ENCODE peak calls at places on chromosome 5, in nine cellular contexts. One of them, this sample, is unnamed.
A peak's percentile ranks its signal among the peaks of the same experiment; 100 is the strongest.

GRCh38 chr5:76494201-76494600 is 91.1 kb downstream of the IQGAP2 start:
- DNase-seq in skeletal muscle cell: no peak
- DNase-seq in kidney: no peak
- DNase-seq in left ventricle myocardium inferior: no peak
- DNase-seq in GM23338: no peak
- DNase-seq in right cardiac atrium: no peak
- DNase-seq in effector memory CD4-positive, alpha-beta T cell: no peak
- DNase-seq in psoas muscle: no peak
- DNase-seq in tibial artery: no peak
- DNase-seq in this sample: no peak

GRCh38 chr5:116487045-116487444 is 87.6 kb downstream of the SEMA6A start:
- DNase-seq in GM23338: no peak
- DNase-seq in kidney: no peak
- DNase-seq in right cardiac atrium: no peak
- DNase-seq in tibial artery: no peak
- DNase-seq in psoas muscle: no peak
- DNase-seq in skeletal muscle cell: no peak
- DNase-seq in effector memory CD4-positive, alpha-beta T cell: no peak
- DNase-seq in left ventricle myocardium inferior: no peak
- DNase-seq in this sample: no peak

GRCh38 chr5:119328753-119329602 is 26.8 kb upstream of the TNFAIP8 start:
- DNase-seq in effector memory CD4-positive, alpha-beta T cell: peak; percentile 53
- DNase-seq in kidney: no peak
- DNase-seq in GM23338: no peak
- DNase-seq in left ventricle myocardium inferior: no peak
- DNase-seq in right cardiac atrium: no peak
- DNase-seq in tibial artery: no peak
- DNase-seq in psoas muscle: no peak
- DNase-seq in skeletal muscle cell: peak; percentile 73
- DNase-seq in this sample: no peak

GRCh38 chr5:62283856-62284255 is 22.1 kb upstream of the KIF2A start:
- DNase-seq in right cardiac atrium: no peak
- DNase-seq in GM23338: no peak
- DNase-seq in tibial artery: no peak
- DNase-seq in effector memory CD4-positive, alpha-beta T cell: no peak
- DNase-seq in psoas muscle: no peak
- DNase-seq in skeletal muscle cell: no peak
- DNase-seq in kidney: no peak
- DNase-seq in left ventricle myocardium inferior: no peak
- DNase-seq in this sample: no peak

GRCh38 chr5:125595095-125595494 is 828.1 kb upstream of the GRAMD2B start:
- DNase-seq in skeletal muscle cell: peak; percentile 80
- DNase-seq in kidney: peak; percentile 87
- DNase-seq in effector memory CD4-positive, alpha-beta T cell: no peak
- DNase-seq in left ventricle myocardium inferior: peak; percentile 76
- DNase-seq in right cardiac atrium: peak; percentile 91
- DNase-seq in GM23338: no peak
- DNase-seq in psoas muscle: no peak
- DNase-seq in tibial artery: no peak
- DNase-seq in this sample: peak; percentile 75

GRCh38 chr5:16550316-16550952 is 66.4 kb downstream of the RETREG1 start:
- DNase-seq in tibial artery: no peak
- DNase-seq in right cardiac atrium: no peak
- DNase-seq in GM23338: peak; percentile 78
- DNase-seq in left ventricle myocardium inferior: no peak
- DNase-seq in psoas muscle: no peak
- DNase-seq in effector memory CD4-positive, alpha-beta T cell: no peak
- DNase-seq in skeletal muscle cell: no peak
- DNase-seq in kidney: no peak
- DNase-seq in this sample: no peak

GRCh38 chr5:94746731-94747124 is 128.3 kb downstream of the SLF1 start:
- DNase-seq in effector memory CD4-positive, alpha-beta T cell: no peak
- DNase-seq in skeletal muscle cell: peak; percentile 7
- DNase-seq in GM23338: no peak
- DNase-seq in kidney: no peak
- DNase-seq in psoas muscle: no peak
- DNase-seq in left ventricle myocardium inferior: no peak
- DNase-seq in right cardiac atrium: no peak
- DNase-seq in tibial artery: no peak
- DNase-seq in this sample: no peak

GRCh38 chr5:76926329-76927105 is 26.3 kb upstream of the CRHBP start:
- DNase-seq in psoas muscle: no peak
- DNase-seq in GM23338: no peak
- DNase-seq in kidney: no peak
- DNase-seq in skeletal muscle cell: no peak
- DNase-seq in tibial artery: no peak
- DNase-seq in effector memory CD4-positive, alpha-beta T cell: no peak
- DNase-seq in right cardiac atrium: no peak
- DNase-seq in left ventricle myocardium inferior: no peak
- DNase-seq in this sample: no peak

GRCh38 chr5:124445220-124445619 is 301.2 kb downstream of the ZNF608 start:
- DNase-seq in effector memory CD4-positive, alpha-beta T cell: no peak
- DNase-seq in GM23338: no peak
- DNase-seq in right cardiac atrium: no peak
- DNase-seq in left ventricle myocardium inferior: no peak
- DNase-seq in psoas muscle: no peak
- DNase-seq in kidney: no peak
- DNase-seq in skeletal muscle cell: no peak
- DNase-seq in tibial artery: no peak
- DNase-seq in this sample: no peak

GRCh38 chr5:137185193-137185592 is 313.9 kb downstream of the SPOCK1 start:
- DNase-seq in right cardiac atrium: no peak
- DNase-seq in left ventricle myocardium inferior: no peak
- DNase-seq in tibial artery: no peak
- DNase-seq in skeletal muscle cell: no peak
- DNase-seq in kidney: no peak
- DNase-seq in effector memory CD4-positive, alpha-beta T cell: no peak
- DNase-seq in psoas muscle: no peak
- DNase-seq in GM23338: no peak
- DNase-seq in this sample: no peak

GRCh38 chr5:63053019-63053638 is 474.5 kb downstream of the LRRC70 start:
- DNase-seq in skeletal muscle cell: no peak
- DNase-seq in GM23338: no peak
- DNase-seq in left ventricle myocardium inferior: peak; percentile 34
- DNase-seq in psoas muscle: peak; percentile 71
- DNase-seq in kidney: no peak
- DNase-seq in tibial artery: peak; percentile 22
- DNase-seq in effector memory CD4-positive, alpha-beta T cell: no peak
- DNase-seq in right cardiac atrium: peak; percentile 89
- DNase-seq in this sample: peak; percentile 65

GRCh38 chr5:84585218-84585617 is 200.5 kb upstream of the EDIL3 start:
- DNase-seq in GM23338: peak; percentile 36
- DNase-seq in psoas muscle: no peak
- DNase-seq in kidney: peak; percentile 9
- DNase-seq in tibial artery: no peak
- DNase-seq in effector memory CD4-positive, alpha-beta T cell: no peak
- DNase-seq in right cardiac atrium: no peak
- DNase-seq in left ventricle myocardium inferior: no peak
- DNase-seq in skeletal muscle cell: no peak
- DNase-seq in this sample: no peak

GRCh38 chr5:20678814-20679298 is 690.9 kb upstream of the CDH18 start:
- DNase-seq in right cardiac atrium: peak; percentile 14
- DNase-seq in GM23338: no peak
- DNase-seq in psoas muscle: no peak
- DNase-seq in skeletal muscle cell: peak; percentile 96
- DNase-seq in left ventricle myocardium inferior: no peak
- DNase-seq in effector memory CD4-positive, alpha-beta T cell: no peak
- DNase-seq in tibial artery: no peak
- DNase-seq in kidney: no peak
- DNase-seq in this sample: no peak

GRCh38 chr5:81232449-81233079 is 558 bp upstream of the CKMT2 start:
- DNase-seq in GM23338: no peak
- DNase-seq in right cardiac atrium: peak; percentile 92
- DNase-seq in left ventricle myocardium inferior: peak; percentile 85
- DNase-seq in tibial artery: peak; percentile 87
- DNase-seq in effector memory CD4-positive, alpha-beta T cell: no peak
- DNase-seq in kidney: peak; percentile 82
- DNase-seq in psoas muscle: peak; percentile 94
- DNase-seq in skeletal muscle cell: no peak
- DNase-seq in this sample: peak; percentile 72

GRCh38 chr5:122532035-122532434 is 220.0 kb downstream of the SNCAIP start:
- DNase-seq in psoas muscle: no peak
- DNase-seq in left ventricle myocardium inferior: no peak
- DNase-seq in GM23338: peak; percentile 11
- DNase-seq in effector memory CD4-positive, alpha-beta T cell: no peak
- DNase-seq in right cardiac atrium: no peak
- DNase-seq in skeletal muscle cell: peak; percentile 8
- DNase-seq in tibial artery: no peak
- DNase-seq in kidney: no peak
- DNase-seq in this sample: no peak

GRCh38 chr5:153400931-153401330 is 89.5 kb upstream of the GRIA1 start:
- DNase-seq in tibial artery: no peak
- DNase-seq in left ventricle myocardium inferior: no peak
- DNase-seq in kidney: no peak
- DNase-seq in psoas muscle: no peak
- DNase-seq in skeletal muscle cell: peak; percentile 14
- DNase-seq in right cardiac atrium: no peak
- DNase-seq in GM23338: no peak
- DNase-seq in effector memory CD4-positive, alpha-beta T cell: no peak
- DNase-seq in this sample: no peak

GRCh38 chr5:145943674-145944121 is 7.3 kb downstream of the SH3RF2 start:
- DNase-seq in kidney: no peak
- DNase-seq in psoas muscle: no peak
- DNase-seq in GM23338: no peak
- DNase-seq in skeletal muscle cell: no peak
- DNase-seq in tibial artery: peak; percentile 26
- DNase-seq in right cardiac atrium: no peak
- DNase-seq in left ventricle myocardium inferior: no peak
- DNase-seq in effector memory CD4-positive, alpha-beta T cell: no peak
- DNase-seq in this sample: no peak

GRCh38 chr5:79771387-79771786 is 81.8 kb downstream of the CMYA5 start:
- DNase-seq in GM23338: no peak
- DNase-seq in tibial artery: no peak
- DNase-seq in effector memory CD4-positive, alpha-beta T cell: no peak
- DNase-seq in skeletal muscle cell: peak; percentile 61
- DNase-seq in psoas muscle: no peak
- DNase-seq in kidney: peak; percentile 11
- DNase-seq in right cardiac atrium: no peak
- DNase-seq in left ventricle myocardium inferior: no peak
- DNase-seq in this sample: no peak

GRCh38 chr5:112776301-112776856 is 38.7 kb downstream of the APC start:
- DNase-seq in kidney: no peak
- DNase-seq in left ventricle myocardium inferior: no peak
- DNase-seq in tibial artery: no peak
- DNase-seq in psoas muscle: no peak
- DNase-seq in effector memory CD4-positive, alpha-beta T cell: no peak
- DNase-seq in right cardiac atrium: no peak
- DNase-seq in skeletal muscle cell: peak; percentile 77
- DNase-seq in GM23338: no peak
- DNase-seq in this sample: no peak

GRCh38 chr5:137278476-137278875 is 220.7 kb downstream of the SPOCK1 start:
- DNase-seq in tibial artery: no peak
- DNase-seq in psoas muscle: no peak
- DNase-seq in skeletal muscle cell: no peak
- DNase-seq in GM23338: no peak
- DNase-seq in left ventricle myocardium inferior: no peak
- DNase-seq in right cardiac atrium: no peak
- DNase-seq in effector memory CD4-positive, alpha-beta T cell: no peak
- DNase-seq in kidney: no peak
- DNase-seq in this sample: no peak

GRCh38 chr5:27814211-27814610 is 775.8 kb upstream of the CDH9 start:
- DNase-seq in psoas muscle: no peak
- DNase-seq in kidney: no peak
- DNase-seq in effector memory CD4-positive, alpha-beta T cell: no peak
- DNase-seq in GM23338: no peak
- DNase-seq in tibial artery: no peak
- DNase-seq in right cardiac atrium: no peak
- DNase-seq in left ventricle myocardium inferior: no peak
- DNase-seq in skeletal muscle cell: no peak
- DNase-seq in this sample: no peak

GRCh38 chr5:162047279-162047678 is 20.3 kb upstream of the GABRG2 start:
- DNase-seq in left ventricle myocardium inferior: no peak
- DNase-seq in kidney: no peak
- DNase-seq in tibial artery: no peak
- DNase-seq in skeletal muscle cell: no peak
- DNase-seq in right cardiac atrium: no peak
- DNase-seq in GM23338: peak; percentile 3
- DNase-seq in effector memory CD4-positive, alpha-beta T cell: no peak
- DNase-seq in psoas muscle: no peak
- DNase-seq in this sample: no peak

GRCh38 chr5:16983022-16983639 is 47.0 kb upstream of the MYO10 start:
- DNase-seq in kidney: no peak
- DNase-seq in left ventricle myocardium inferior: no peak
- DNase-seq in GM23338: no peak
- DNase-seq in psoas muscle: no peak
- DNase-seq in right cardiac atrium: no peak
- DNase-seq in tibial artery: no peak
- DNase-seq in effector memory CD4-positive, alpha-beta T cell: no peak
- DNase-seq in skeletal muscle cell: peak; percentile 41
- DNase-seq in this sample: no peak

GRCh38 chr5:57317341-57317740 is 143.5 kb downstream of the GPBP1 start:
- DNase-seq in tibial artery: no peak
- DNase-seq in GM23338: no peak
- DNase-seq in left ventricle myocardium inferior: no peak
- DNase-seq in skeletal muscle cell: no peak
- DNase-seq in effector memory CD4-positive, alpha-beta T cell: no peak
- DNase-seq in psoas muscle: no peak
- DNase-seq in right cardiac atrium: no peak
- DNase-seq in kidney: no peak
- DNase-seq in this sample: no peak
- H3K4me3 ChIP-seq in tibial artery: no peak overlapping the region
- H3K4me3 ChIP-seq in GM23338: no peak overlapping the region
- H3K4me3 ChIP-seq in left ventricle myocardium inferior: no peak overlapping the region
- H3K4me3 ChIP-seq in skeletal muscle cell: no peak overlapping the region
- H3K4me3 ChIP-seq in effector memory CD4-positive, alpha-beta T cell: no peak overlapping the region
- H3K4me3 ChIP-seq in psoas muscle: no peak overlapping the region
- H3K4me3 ChIP-seq in right cardiac atrium: no peak overlapping the region
- H3K4me3 ChIP-seq in kidney: no peak overlapping the region
- H3K4me3 ChIP-seq in this sample: no peak overlapping the region

GRCh38 chr5:53480474-53481353 is at the start of gene FST:
- DNase-seq in skeletal muscle cell: no peak
- DNase-seq in psoas muscle: peak; percentile 56
- DNase-seq in left ventricle myocardium inferior: peak; percentile 24
- DNase-seq in GM23338: peak; percentile 66
- DNase-seq in effector memory CD4-positive, alpha-beta T cell: no peak
- DNase-seq in kidney: peak; percentile 76
- DNase-seq in tibial artery: peak; percentile 22
- DNase-seq in right cardiac atrium: peak; percentile 69
- DNase-seq in this sample: peak; percentile 31
- H3K4me3 ChIP-seq in skeletal muscle cell: peak within 1 kb of the TSS; percentile 63
- H3K4me3 ChIP-seq in psoas muscle: peak within 1 kb of the TSS; percentile 71
- H3K4me3 ChIP-seq in left ventricle myocardium inferior: peak within 1 kb of the TSS; percentile 83
- H3K4me3 ChIP-seq in GM23338: peak within 1 kb of the TSS; percentile 96
- H3K4me3 ChIP-seq in effector memory CD4-positive, alpha-beta T cell: peak within 1 kb of the TSS; percentile 66
- H3K4me3 ChIP-seq in kidney: peak within 1 kb of the TSS; percentile 81
- H3K4me3 ChIP-seq in tibial artery: peak within 1 kb of the TSS; percentile 59
- H3K4me3 ChIP-seq in right cardiac atrium: peak within 1 kb of the TSS; percentile 91
- H3K4me3 ChIP-seq in this sample: peak within 1 kb of the TSS; percentile 53

GRCh38 chr5:90557871-90558270 is 726 bp upstream of the ADGRV1 start:
- DNase-seq in effector memory CD4-positive, alpha-beta T cell: no peak
- DNase-seq in right cardiac atrium: no peak
- DNase-seq in kidney: no peak
- DNase-seq in tibial artery: no peak
- DNase-seq in left ventricle myocardium inferior: no peak
- DNase-seq in skeletal muscle cell: no peak
- DNase-seq in GM23338: no peak
- DNase-seq in psoas muscle: no peak
- DNase-seq in this sample: no peak
- H3K4me3 ChIP-seq in effector memory CD4-positive, alpha-beta T cell: no peak overlapping the region
- H3K4me3 ChIP-seq in right cardiac atrium: no peak overlapping the region
- H3K4me3 ChIP-seq in kidney: peak overlapping the region; percentile 75
- H3K4me3 ChIP-seq in tibial artery: no peak overlapping the region
- H3K4me3 ChIP-seq in left ventricle myocardium inferior: peak overlapping the region; percentile 59
- H3K4me3 ChIP-seq in skeletal muscle cell: peak overlapping the region; percentile 43
- H3K4me3 ChIP-seq in GM23338: peak overlapping the region; percentile 80
- H3K4me3 ChIP-seq in psoas muscle: peak overlapping the region; percentile 57
- H3K4me3 ChIP-seq in this sample: no peak overlapping the region

GRCh38 chr5:169656125-169656990 is 19.3 kb downstream of the DOCK2 start:
- DNase-seq in left ventricle myocardium inferior: peak; percentile 22
- DNase-seq in psoas muscle: no peak
- DNase-seq in GM23338: no peak
- DNase-seq in effector memory CD4-positive, alpha-beta T cell: no peak
- DNase-seq in tibial artery: no peak
- DNase-seq in skeletal muscle cell: peak; percentile 24
- DNase-seq in kidney: no peak
- DNase-seq in right cardiac atrium: no peak
- DNase-seq in this sample: no peak
- H3K4me3 ChIP-seq in left ventricle myocardium inferior: no peak overlapping the region
- H3K4me3 ChIP-seq in psoas muscle: no peak overlapping the region
- H3K4me3 ChIP-seq in GM23338: no peak overlapping the region
- H3K4me3 ChIP-seq in effector memory CD4-positive, alpha-beta T cell: no peak overlapping the region
- H3K4me3 ChIP-seq in tibial artery: no peak overlapping the region
- H3K4me3 ChIP-seq in skeletal muscle cell: no peak overlapping the region
- H3K4me3 ChIP-seq in kidney: no peak overlapping the region
- H3K4me3 ChIP-seq in right cardiac atrium: no peak overlapping the region
- H3K4me3 ChIP-seq in this sample: no peak overlapping the region

This sample was measured in ovary.